ENCODE peak calls at places on chromosomes 7 and 10, in ten cellular contexts. R is AG10803, U is GM23248, G is GM23338, Y is endothelial cell, V is esophagus squamous epithelium, B is iris pigment epithelial cell, D is aorta, E is C1 segment of cervical spinal cord, K is T-helper 9 cell. N is an unnamed sample.

GRCh38 chr7:106021211-106022067 is 58.4 kb downstream of the CDHR3 start:
- DNase-seq in G (peak), V (no peak), Y (no peak), U (no peak), E (peak), R (no peak), B (no peak), D (no peak), K (no peak), N (no peak)

GRCh38 chr10:93999401-93999851 is 5.7 kb downstream of the PLCE1 start:
- DNase-seq in K (no peak), R (peak), G (peak), V (no peak), B (peak), E (no peak), U (peak), D (peak), Y (no peak), N (peak)

GRCh38 chr10:119863951-119864565 is 8.6 kb downstream of the MCMBP start:
- DNase-seq in G (no peak), V (no peak), U (no peak), B (no peak), D (no peak), R (no peak), E (no peak), Y (no peak), K (no peak), N (no peak)

GRCh38 chr7:153522261-153522660 is 529.9 kb upstream of the DPP6 start:
- DNase-seq in V (no peak), Y (no peak), D (no peak), G (no peak), B (no peak), R (no peak), E (peak), K (no peak), U (no peak), N (no peak)

GRCh38 chr10:54009672-54010071 is 791.4 kb downstream of the PCDH15 start:
- DNase-seq in U (no peak), E (no peak), R (no peak), G (no peak), K (no peak), Y (no peak), V (no peak), D (no peak), B (no peak), N (no peak)

GRCh38 chr7:42221304-42221703 is 15.7 kb downstream of the GLI3 start:
- DNase-seq in R (no peak), G (no peak), U (no peak), B (no peak), E (no peak), V (no peak), K (no peak), D (no peak), Y (no peak), N (no peak)

GRCh38 chr10:5297466-5297865 is 67.3 kb upstream of the UCN3 start:
- DNase-seq in V (no peak), R (peak), B (peak), K (no peak), U (peak), G (no peak), E (no peak), D (peak), Y (no peak), N (no peak)

GRCh38 chr7:153406486-153406872 is 645.7 kb upstream of the DPP6 start:
- DNase-seq in V (no peak), E (no peak), R (no peak), D (no peak), U (no peak), B (no peak), Y (no peak), K (no peak), G (no peak), N (no peak)

GRCh38 chr7:120941064-120941463 is 9.5 kb upstream of the ING3 start:
- DNase-seq in K (no peak), B (no peak), E (no peak), Y (no peak), G (no peak), V (no peak), R (no peak), U (peak), D (no peak), N (peak)

GRCh38 chr7:28161319-28161718 is 19.3 kb downstream of the JAZF1 start:
- DNase-seq in U (no peak), B (no peak), Y (no peak), E (no peak), G (no peak), D (no peak), K (no peak), V (no peak), R (no peak), N (no peak)

GRCh38 chr7:26507375-26508068 is 215.9 kb downstream of the SNX10 start:
- DNase-seq in Y (no peak), K (no peak), V (no peak), G (no peak), B (no peak), D (no peak), E (peak), R (no peak), U (no peak), N (no peak)

GRCh38 chr10:117370205-117370604 is 5.0 kb downstream of the PDZD8 start:
- DNase-seq in V (no peak), Y (no peak), G (no peak), E (no peak), R (peak), B (peak), D (no peak), K (no peak), U (peak), N (peak)

GRCh38 chr10:34319197-34319846 is 495.8 kb downstream of the PARD3 start:
- DNase-seq in Y (no peak), U (peak), G (no peak), K (no peak), R (peak), V (no peak), B (peak), E (no peak), D (no peak), N (peak)

GRCh38 chr7:107130487-107131220 is 38.1 kb upstream of the HBP1 start:
- DNase-seq in R (peak), E (no peak), G (peak), V (no peak), U (no peak), Y (no peak), B (peak), D (no peak), K (no peak), N (no peak)

GRCh38 chr7:115693779-115694178 is 336.8 kb downstream of the TFEC start:
- DNase-seq in R (no peak), E (no peak), D (no peak), Y (no peak), K (no peak), V (no peak), U (no peak), B (no peak), G (no peak), N (no peak)

GRCh38 chr10:121616291-121616690 is 18.0 kb upstream of the FGFR2 start:
- DNase-seq in E (no peak), Y (no peak), K (no peak), V (no peak), G (no peak), U (no peak), D (no peak), R (no peak), B (no peak), N (no peak)

GRCh38 chr10:133199992-133200611 is 29.9 kb upstream of the UTF1 start:
- DNase-seq in Y (no peak), R (no peak), K (no peak), U (no peak), V (no peak), D (no peak), E (no peak), B (no peak), G (no peak), N (no peak)

N was measured in ELR.